ENCODE peak calls at places on chromosomes 2 and 18, in four cellular contexts. E, L, M and F are unnamed samples.

GRCh38 chr18:64966667-64967066 is 784.1 kb upstream of the CDH7 start:
- DNase-seq in E (no peak), L (no peak), M (no peak), F (no peak)

GRCh38 chr2:149991576-149991975 is 404.0 kb upstream of the MMADHC start:
- DNase-seq in E (no peak), L (no peak), M (no peak), F (no peak)

GRCh38 chr2:223873672-223874071 is 36.3 kb upstream of the AP1S3 start:
- DNase-seq in E (no peak), L (no peak), M (no peak), F (no peak)

GRCh38 chr2:1744446-1745170 is at the start of gene PXDN:
- DNase-seq in E (no peak), L (peak), M (peak), F (no peak)

GRCh38 chr2:207467716-207468347 is 61.9 kb upstream of the CREB1 start:
- DNase-seq in E (no peak), L (no peak), M (no peak), F (no peak)

GRCh38 chr18:59196161-59196560 is 23.8 kb upstream of the GRP start:
- DNase-seq in E (no peak), L (no peak), M (no peak), F (no peak)

GRCh38 chr2:190477563-190478454 is 56.7 kb downstream of the NEMP2 start:
- DNase-seq in E (no peak), L (no peak), M (no peak), F (no peak)

GRCh38 chr2:10439185-10439879 is 8.8 kb downstream of the ODC1 start:
- DNase-seq in E (no peak), L (no peak), M (no peak), F (no peak)

GRCh38 chr18:77339093-77339492 is 89.4 kb downstream of the GALR1 start:
- DNase-seq in E (no peak), L (no peak), M (no peak), F (no peak)

GRCh38 chr2:1736045-1736444 is 8.3 kb downstream of the PXDN start:
- DNase-seq in E (no peak), L (no peak), M (no peak), F (no peak)

GRCh38 chr18:9925369-9925768 is 11.6 kb downstream of the VAPA start:
- DNase-seq in E (no peak), L (no peak), M (no peak), F (no peak)

GRCh38 chr2:33478968-33479691 is 2.7 kb downstream of the RASGRP3 start:
- DNase-seq in E (no peak), L (no peak), M (no peak), F (no peak)

GRCh38 chr2:234608946-234609345 is 112.1 kb upstream of the ARL4C start:
- DNase-seq in E (no peak), L (no peak), M (no peak), F (no peak)

GRCh38 chr18:26804474-26804873 is 61.0 kb downstream of the AQP4 start:
- DNase-seq in E (no peak), L (no peak), M (peak), F (no peak)

GRCh38 chr2:174833737-174834136 is 69.5 kb upstream of the CHRNA1 start:
- DNase-seq in E (no peak), L (no peak), M (no peak), F (no peak)

GRCh38 chr2:3073721-3074120 is 303.9 kb downstream of the EIPR1 start:
- DNase-seq in E (no peak), L (no peak), M (no peak), F (no peak)